ENCODE peak calls at places on chromosomes 1 and 21, in four cellular contexts. One of them, this sample, is unnamed.

GRCh38 chr1:109776206-109776835 is 12.6 kb upstream of the EPS8L3 start:
- DNase-seq in HepG2: no peak
- DNase-seq in GM12878: no peak
- DNase-seq in K562: no peak
- DNase-seq in this sample: no peak

GRCh38 chr1:6889875-6890480 is 104.7 kb downstream of the CAMTA1 start:
- DNase-seq in HepG2: peak
- DNase-seq in GM12878: no peak
- DNase-seq in K562: peak
- DNase-seq in this sample: peak

GRCh38 chr1:89725016-89725380 is 92.1 kb downstream of the LRRC8C start:
- DNase-seq in HepG2: no peak
- DNase-seq in GM12878: no peak
- DNase-seq in K562: no peak
- DNase-seq in this sample: no peak

GRCh38 chr1:35564037-35564883 is 6.7 kb downstream of the NCDN start:
- DNase-seq in HepG2: peak
- DNase-seq in GM12878: no peak
- DNase-seq in K562: peak
- DNase-seq in this sample: peak

GRCh38 chr21:42063578-42064521 is 7.3 kb upstream of the UMODL1 start:
- DNase-seq in HepG2: no peak
- DNase-seq in GM12878: peak
- DNase-seq in K562: no peak
- DNase-seq in this sample: no peak

GRCh38 chr1:115052454-115053083 is 22.9 kb downstream of the TSHB start:
- DNase-seq in HepG2: peak
- DNase-seq in GM12878: no peak
- DNase-seq in K562: peak
- DNase-seq in this sample: peak

GRCh38 chr21:16308269-16308668 is 578.5 kb downstream of the USP25 start:
- DNase-seq in HepG2: no peak
- DNase-seq in GM12878: no peak
- DNase-seq in K562: no peak
- DNase-seq in this sample: no peak

GRCh38 chr1:205312866-205313680 is 8.5 kb downstream of the NUAK2 start:
- DNase-seq in HepG2: no peak
- DNase-seq in GM12878: no peak
- DNase-seq in K562: no peak
- DNase-seq in this sample: no peak

GRCh38 chr21:41678944-41679343 is 87.9 kb downstream of the RIPK4 start:
- DNase-seq in HepG2: peak
- DNase-seq in GM12878: no peak
- DNase-seq in K562: peak
- DNase-seq in this sample: peak

GRCh38 chr1:43185021-43185420 is 12.9 kb downstream of the CFAP57 start:
- DNase-seq in HepG2: no peak
- DNase-seq in GM12878: no peak
- DNase-seq in K562: no peak
- DNase-seq in this sample: no peak

GRCh38 chr1:56511323-56511722 is 68.0 kb downstream of the PLPP3 start:
- DNase-seq in HepG2: no peak
- DNase-seq in GM12878: no peak
- DNase-seq in K562: no peak
- DNase-seq in this sample: no peak

GRCh38 chr1:8364528-8365442 is 46.9 kb downstream of the SLC45A1 start:
- DNase-seq in HepG2: no peak
- DNase-seq in GM12878: no peak
- DNase-seq in K562: peak
- DNase-seq in this sample: no peak

GRCh38 chr1:204503122-204503912 is 8.7 kb upstream of the PIK3C2B start:
- DNase-seq in HepG2: peak
- DNase-seq in GM12878: no peak
- DNase-seq in K562: peak
- DNase-seq in this sample: peak

GRCh38 chr1:22139817-22140216 is 3.1 kb downstream of the WNT4 start:
- DNase-seq in HepG2: no peak
- DNase-seq in GM12878: no peak
- DNase-seq in K562: no peak
- DNase-seq in this sample: no peak

GRCh38 chr1:7784492-7785071 is 491 bp downstream of the PER3 start:
- DNase-seq in HepG2: no peak
- DNase-seq in GM12878: no peak
- DNase-seq in K562: no peak
- DNase-seq in this sample: no peak

GRCh38 chr1:151513626-151514101 is 2.5 kb downstream of the CGN start:
- DNase-seq in HepG2: peak
- DNase-seq in GM12878: no peak
- DNase-seq in K562: no peak
- DNase-seq in this sample: no peak

GRCh38 chr1:115810609-115811008 is 30.3 kb downstream of the NHLH2 start:
- DNase-seq in HepG2: no peak
- DNase-seq in GM12878: no peak
- DNase-seq in K562: no peak
- DNase-seq in this sample: no peak

GRCh38 chr1:21853130-21853424 is 41.0 kb downstream of the LDLRAD2 start:
- DNase-seq in HepG2: no peak
- DNase-seq in GM12878: no peak
- DNase-seq in K562: peak
- DNase-seq in this sample: no peak

DNA sequence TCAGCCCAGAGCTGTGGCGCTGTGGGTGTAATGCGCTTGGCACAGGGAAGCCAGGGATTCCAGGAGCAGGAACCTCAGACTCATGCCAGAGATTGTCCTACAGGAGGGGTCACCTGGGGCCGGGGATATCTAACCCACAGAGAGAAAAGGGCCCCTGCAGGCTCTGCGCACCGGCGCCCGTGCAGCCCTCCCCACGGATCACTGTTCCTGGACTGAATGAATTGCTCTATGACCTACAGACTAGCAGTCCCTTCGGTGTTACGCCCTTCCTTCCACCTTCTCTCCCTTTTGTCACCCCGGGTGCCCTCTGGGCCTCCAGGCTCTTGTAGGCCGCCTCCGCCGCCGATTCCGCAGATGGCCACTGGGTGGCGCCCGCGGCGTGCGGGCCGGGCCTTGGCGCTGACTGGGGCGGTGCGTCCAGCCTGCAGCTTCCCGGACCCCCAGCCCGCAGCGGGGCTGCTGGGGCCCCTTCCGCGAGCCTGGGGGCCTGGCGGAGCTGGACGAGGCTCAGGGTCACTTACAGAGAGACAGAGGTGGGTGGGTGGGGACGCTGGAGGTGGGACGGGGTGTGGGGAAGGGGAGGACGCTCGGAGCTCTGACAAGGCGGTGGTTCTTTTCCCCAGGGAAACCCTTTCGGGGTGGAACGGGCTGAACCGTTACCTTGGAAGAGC is 101.3 kb downstream of the IER5 start:
- DNase-seq in HepG2: peak
- DNase-seq in GM12878: no peak
- DNase-seq in K562: peak
- DNase-seq in this sample: peak
- TF ChIP-seq CHD4 in HepG2: no peak
- TF ChIP-seq CHD4 in GM12878: no peak
- TF ChIP-seq CHD4 in K562: no peak
- TF ChIP-seq CHD4 in this sample: no peak

DNA sequence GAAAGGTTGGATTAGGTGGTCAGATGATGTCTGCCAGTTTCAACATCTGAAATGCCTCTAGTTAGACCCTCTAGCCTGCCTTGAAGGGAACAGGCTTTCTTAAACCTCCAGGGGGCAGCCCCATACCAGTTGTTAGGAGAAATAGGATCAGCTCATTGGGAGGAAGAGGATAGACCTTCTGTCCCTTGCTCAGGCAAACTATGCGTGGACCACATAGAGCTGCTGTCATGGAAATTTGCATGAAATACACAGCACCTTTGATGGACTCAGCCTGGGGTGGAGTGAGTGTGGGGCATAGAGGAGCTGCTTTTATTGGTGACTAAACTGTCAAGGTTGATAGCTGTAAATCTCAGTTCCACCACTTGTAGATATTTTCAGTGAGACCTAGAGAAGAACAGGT is 38.4 kb upstream of the SPAG17 start:
- DNase-seq in HepG2: peak
- DNase-seq in GM12878: no peak
- DNase-seq in K562: no peak
- DNase-seq in this sample: no peak
- TF ChIP-seq HDAC2 in HepG2: no peak
- TF ChIP-seq HDAC2 in GM12878: no peak
- TF ChIP-seq HDAC2 in K562: no peak
- TF ChIP-seq HDAC2 in this sample: no peak

GRCh38 chr21:19237603-19238002 is 834.0 kb upstream of the TMPRSS15 start:
- DNase-seq in HepG2: no peak
- DNase-seq in GM12878: no peak
- DNase-seq in K562: no peak
- DNase-seq in this sample: no peak
- TF ChIP-seq CHD4 in HepG2: no peak
- TF ChIP-seq CHD4 in GM12878: no peak
- TF ChIP-seq CHD4 in K562: no peak
- TF ChIP-seq CHD4 in this sample: no peak

DNA sequence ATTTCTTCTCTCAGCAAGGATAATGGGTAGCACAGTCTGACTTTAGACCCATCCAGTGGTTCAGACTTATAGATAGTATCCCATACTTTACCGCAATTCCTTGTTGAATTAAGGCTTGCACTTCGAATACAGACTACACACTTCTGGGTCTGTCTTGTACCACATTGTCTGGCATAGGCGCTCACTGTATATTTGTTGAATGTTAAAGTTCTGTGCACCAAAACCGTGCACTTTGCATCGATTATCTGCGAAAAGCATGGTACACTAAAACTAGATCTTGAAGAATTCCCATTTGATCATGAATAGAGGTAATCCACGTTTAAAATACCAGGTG is 556 bp upstream of the RYR2 start:
- DNase-seq in HepG2: no peak
- DNase-seq in GM12878: no peak
- DNase-seq in K562: no peak
- DNase-seq in this sample: no peak
- TF ChIP-seq HDAC2 in HepG2: no peak
- TF ChIP-seq HDAC2 in GM12878: no peak
- TF ChIP-seq HDAC2 in K562: no peak
- TF ChIP-seq HDAC2 in this sample: no peak

GRCh38 chr1:14594045-14594444 is 4.4 kb upstream of the KAZN start:
- DNase-seq in HepG2: no peak
- DNase-seq in GM12878: no peak
- DNase-seq in K562: no peak
- DNase-seq in this sample: no peak
- TF ChIP-seq CHD4 in HepG2: no peak
- TF ChIP-seq CHD4 in GM12878: no peak
- TF ChIP-seq CHD4 in K562: no peak
- TF ChIP-seq CHD4 in this sample: no peak

GRCh38 chr1:76302711-76303347 is 228.3 kb downstream of the ST6GALNAC3 start:
- DNase-seq in HepG2: no peak
- DNase-seq in GM12878: no peak
- DNase-seq in K562: no peak
- DNase-seq in this sample: no peak

GRCh38 chr1:76298399-76298798 is 223.9 kb downstream of the ST6GALNAC3 start:
- DNase-seq in HepG2: no peak
- DNase-seq in GM12878: no peak
- DNase-seq in K562: no peak
- DNase-seq in this sample: no peak

GRCh38 chr1:76300556-76300955 is 226.0 kb downstream of the ST6GALNAC3 start:
- DNase-seq in HepG2: no peak
- DNase-seq in GM12878: no peak
- DNase-seq in K562: no peak
- DNase-seq in this sample: no peak

GRCh38 chr1:76299036-76299435 is 224.5 kb downstream of the ST6GALNAC3 start:
- DNase-seq in HepG2: no peak
- DNase-seq in GM12878: no peak
- DNase-seq in K562: no peak
- DNase-seq in this sample: no peak

DNA sequence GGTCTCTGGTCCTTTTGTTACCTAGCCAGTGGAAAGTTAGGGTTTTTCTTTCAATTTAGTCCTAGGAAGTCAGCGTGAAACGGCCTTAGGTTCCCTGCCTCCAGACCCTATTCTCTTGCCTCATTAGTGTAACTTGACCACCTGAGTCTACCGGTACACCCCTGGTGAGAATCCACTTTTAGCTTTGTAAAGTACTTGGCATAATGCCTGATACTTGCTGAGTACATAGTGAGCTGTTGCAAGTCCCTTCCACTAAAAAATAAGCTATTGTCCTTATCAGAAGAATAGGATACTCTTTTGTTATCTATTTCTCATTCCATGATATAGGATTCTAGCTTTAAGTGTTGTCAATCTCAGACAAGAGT is 228.8 kb downstream of the ST6GALNAC3 start:
- DNase-seq in HepG2: no peak
- DNase-seq in GM12878: no peak
- DNase-seq in K562: no peak
- DNase-seq in this sample: no peak
- TF ChIP-seq HDAC2 in HepG2: no peak
- TF ChIP-seq HDAC2 in GM12878: no peak
- TF ChIP-seq HDAC2 in K562: no peak
- TF ChIP-seq HDAC2 in this sample: no peak

DNA sequence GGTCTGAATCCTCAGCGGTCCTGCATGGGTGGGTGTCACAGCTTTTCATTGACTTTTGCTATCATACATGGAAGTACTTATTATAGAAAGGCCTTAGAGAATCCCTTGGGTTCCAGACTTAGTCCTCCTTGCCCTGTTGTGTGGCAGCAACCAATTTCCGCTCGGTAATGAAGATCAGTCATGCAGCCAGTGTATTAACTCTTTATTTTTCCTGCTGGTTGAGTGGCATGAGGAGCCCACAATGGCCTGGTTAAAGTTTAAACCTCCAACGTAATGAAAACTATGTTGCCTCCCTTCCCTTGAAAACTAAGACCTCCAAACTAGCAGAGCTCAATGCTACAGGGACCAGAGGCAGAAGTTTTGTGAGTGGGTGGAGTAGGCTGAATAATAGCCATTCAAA is 20.0 kb downstream of the CITED4 start:
- DNase-seq in HepG2: no peak
- DNase-seq in GM12878: no peak
- DNase-seq in K562: no peak
- DNase-seq in this sample: no peak
- TF ChIP-seq CHD4 in HepG2: no peak
- TF ChIP-seq CHD4 in GM12878: no peak
- TF ChIP-seq CHD4 in K562: no peak
- TF ChIP-seq CHD4 in this sample: no peak

This sample was measured in A549.